ENCODE peak calls at places on chromosomes 4 and X, in four cellular contexts. U is GM12865, K is choroid plexus epithelial cell, Z is tibial artery. L is an unnamed sample.

GRCh38 chr4:9691221-9692065 is 90.0 kb upstream of the DRD5 start:
- DNase-seq in U (peak), K (peak), Z (peak), L (peak)

GRCh38 chr4:54315561-54315960 is 86.5 kb downstream of the PDGFRA start:
- DNase-seq in U (peak), K (no peak), Z (no peak), L (no peak)

GRCh38 chrX:15675490-15675921 is 10.9 kb upstream of the CLTRN start:
- DNase-seq in U (peak), K (peak), Z (peak), L (peak)

GRCh38 chr4:169774466-169775445 is 17.0 kb upstream of the HPF1 start:
- DNase-seq in U (peak), K (no peak), Z (no peak), L (no peak)

GRCh38 chrX:130933358-130933757 is 30.3 kb upstream of the ENOX2 start:
- DNase-seq in U (no peak), K (no peak), Z (no peak), L (no peak)

GRCh38 chr4:85842540-85842939 is 367.6 kb downstream of the ARHGAP24 start:
- DNase-seq in U (no peak), K (no peak), Z (peak), L (no peak)

GRCh38 chrX:30806187-30806728 is 82.8 kb downstream of the TAB3 start:
- DNase-seq in U (no peak), K (no peak), Z (no peak), L (no peak)

GRCh38 chrX:130118941-130119640 is 8.8 kb upstream of the ELF4 start:
- DNase-seq in U (no peak), K (peak), Z (no peak), L (no peak)

GRCh38 chr4:42636591-42636990 is 20.3 kb downstream of the ATP8A1 start:
- DNase-seq in U (no peak), K (no peak), Z (no peak), L (no peak)

GRCh38 chrX:39674771-39675553 is 422.8 kb downstream of the BCOR start:
- DNase-seq in U (no peak), K (no peak), Z (no peak), L (no peak)

GRCh38 chr4:7322166-7322991 is 112.4 kb downstream of the PSAPL1 start:
- DNase-seq in U (no peak), K (peak), Z (no peak), L (no peak)

GRCh38 chrX:45907776-45908175 is 637.4 kb downstream of the ZNF674 start:
- DNase-seq in U (no peak), K (no peak), Z (no peak), L (no peak)

GRCh38 chrX:136397001-136397400 is 90.7 kb upstream of the BRS3 start:
- DNase-seq in U (no peak), K (peak), Z (no peak), L (no peak)

GRCh38 chr4:173797296-173797695 is 267.3 kb upstream of the HAND2 start:
- DNase-seq in U (no peak), K (no peak), Z (no peak), L (no peak)

GRCh38 chrX:103756736-103757135 is 19.9 kb upstream of the PLP1 start:
- DNase-seq in U (no peak), K (no peak), Z (no peak), L (no peak)

GRCh38 chr4:106985830-106986229 is 50.3 kb downstream of the DKK2 start:
- DNase-seq in U (no peak), K (no peak), Z (no peak), L (no peak)

GRCh38 chr4:23504094-23504493 is 385.8 kb downstream of the PPARGC1A start:
- DNase-seq in U (no peak), K (no peak), Z (no peak), L (no peak)

GRCh38 chr4:177235026-177235425 is 74.6 kb upstream of the NEIL3 start:
- DNase-seq in U (no peak), K (peak), Z (no peak), L (no peak)

GRCh38 chr4:73726000-73726399 is 14.4 kb upstream of the CXCL8 start:
- DNase-seq in U (no peak), K (peak), Z (no peak), L (no peak)

GRCh38 chr4:28443786-28444412 is 1583.3 kb downstream of the STIM2 start:
- DNase-seq in U (no peak), K (no peak), Z (no peak), L (no peak)

GRCh38 chr4:145886871-145887240 is 51.8 kb downstream of the ZNF827 start:
- DNase-seq in U (no peak), K (no peak), Z (no peak), L (no peak)

GRCh38 chr4:2923141-2923551 is 40.1 kb downstream of the NOP14 start:
- DNase-seq in U (no peak), K (peak), Z (peak), L (no peak)

GRCh38 chrX:19382500-19383145 is 38.9 kb downstream of the PDHA1 start:
- DNase-seq in U (peak), K (peak), Z (no peak), L (peak)

GRCh38 chrX:151082077-151082948 is 94.1 kb upstream of the GPR50 start:
- DNase-seq in U (peak), K (peak), Z (peak), L (peak)

GRCh38 chr4:38354421-38354820 is 309.6 kb upstream of the KLF3 start:
- DNase-seq in U (no peak), K (no peak), Z (no peak), L (no peak)

GRCh38 chrX:152896450-152896849 is 1.4 kb upstream of the ZNF185 start:
- DNase-seq in U (no peak), K (no peak), Z (no peak), L (no peak)

GRCh38 chrX:43654431-43655150 is 1.5 kb upstream of the MAOA start:
- DNase-seq in U (peak), K (peak), Z (peak), L (peak)
- TF ChIP-seq CTCF in U (no peak), K (peak), Z (peak), L (peak)

GRCh38 chr4:88802138-88802537 is 104.5 kb upstream of the NAP1L5 start:
- DNase-seq in U (no peak), K (no peak), Z (no peak), L (no peak)
- TF ChIP-seq CTCF in U (no peak), K (no peak), Z (no peak), L (no peak)

GRCh38 chr4:183504064-183504929 is 561 bp upstream of the ING2 start:
- DNase-seq in U (peak), K (peak), Z (peak), L (peak)
- TF ChIP-seq CTCF in U (no peak), K (no peak), Z (no peak), L (peak)

DNA sequence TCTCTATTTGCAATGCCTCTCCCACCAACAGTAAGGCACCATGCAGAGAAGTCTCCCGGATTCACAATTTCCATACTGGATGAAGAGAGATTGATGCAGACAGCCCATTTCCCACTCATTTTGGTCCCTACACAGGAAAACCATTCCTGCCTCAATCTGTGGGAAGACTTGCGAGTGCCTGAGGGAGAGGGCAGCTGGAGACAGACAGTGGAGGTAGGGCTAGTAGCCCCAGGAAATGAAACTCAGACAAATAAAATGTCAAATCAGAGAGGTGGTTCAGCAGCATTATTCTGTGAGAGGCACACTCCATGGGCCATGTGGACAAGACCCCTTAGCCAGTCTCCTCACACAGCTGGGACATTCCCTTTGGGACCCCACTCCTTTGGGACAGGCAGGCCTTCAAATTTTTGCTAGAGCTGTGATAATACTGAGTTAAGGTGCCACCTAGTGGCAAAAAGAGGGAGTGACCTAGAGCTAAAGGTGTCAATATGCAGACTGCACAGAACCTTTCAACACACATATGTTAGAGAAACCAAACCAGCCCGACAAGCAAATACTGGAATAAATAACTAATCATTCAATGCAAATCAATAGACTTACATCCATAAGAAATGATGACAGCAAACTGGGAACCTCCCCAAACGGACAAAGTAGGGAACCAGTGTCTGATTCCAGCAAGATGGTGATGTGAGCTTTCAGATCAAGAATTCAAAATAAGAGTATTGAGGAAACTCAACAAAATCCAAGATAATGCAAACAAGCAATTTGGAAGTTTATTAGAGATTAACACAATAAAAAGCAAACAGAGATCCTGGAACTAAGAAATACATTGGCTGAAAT is 1865.3 kb upstream of the AGA start:
- DNase-seq in U (peak), K (peak), Z (no peak), L (peak)
- TF ChIP-seq CTCF in U (peak), K (peak), Z (no peak), L (peak)

L was measured in progenitor cell of endocrine pancreas.